ENCODE peak calls at places on chromosomes 7 and 10, in nine cellular contexts. D is amniotic stem cell, M is heart right ventricle, J is colonic mucosa, W is GM13977, A is glomerular endothelial cell, R is AG09319, X is Right ventricle myocardium superior, O is naive B cell. U is an unnamed sample.

GRCh38 chr10:24383681-24384106 is 174.8 kb downstream of the KIAA1217 start:
- DNase-seq in D (peak), M (peak), J (peak), W (peak), A (peak), R (peak), X (peak), O (no peak), U (peak)

GRCh38 chr10:47013469-47014169 is 102.4 kb downstream of the PTPN20 start:
- DNase-seq in D (no peak), M (no peak), J (no peak), W (no peak), A (no peak), R (no peak), X (no peak), O (no peak), U (peak)

GRCh38 chr10:93873427-93874115 is 20.2 kb upstream of the SLC35G1 start:
- DNase-seq in D (peak), M (no peak), J (no peak), W (no peak), A (no peak), R (peak), X (no peak), O (no peak), U (no peak)

GRCh38 chr7:22865607-22865970 is 42.9 kb upstream of the TOMM7 start:
- DNase-seq in D (no peak), M (no peak), J (no peak), W (no peak), A (no peak), R (no peak), X (no peak), O (no peak), U (no peak)

GRCh38 chr7:129689995-129690581 is 78.6 kb downstream of the NRF1 start:
- DNase-seq in D (no peak), M (no peak), J (no peak), W (no peak), A (no peak), R (no peak), X (no peak), O (no peak), U (no peak)

GRCh38 chr7:30403477-30403876 is 75.1 kb downstream of the NOD1 start:
- DNase-seq in D (no peak), M (no peak), J (peak), W (no peak), A (no peak), R (no peak), X (no peak), O (no peak), U (no peak)

GRCh38 chr10:10596256-10596655 is 421.4 kb upstream of the CELF2 start:
- DNase-seq in D (no peak), M (no peak), J (no peak), W (no peak), A (no peak), R (no peak), X (no peak), O (no peak), U (no peak)

GRCh38 chr7:134831862-134832261 is 52.4 kb downstream of the CALD1 start:
- DNase-seq in D (no peak), M (peak), J (no peak), W (no peak), A (no peak), R (no peak), X (peak), O (no peak), U (no peak)

GRCh38 chr10:8498881-8499280 is 444.4 kb downstream of the GATA3 start:
- DNase-seq in D (no peak), M (no peak), J (no peak), W (no peak), A (no peak), R (no peak), X (no peak), O (no peak), U (no peak)

GRCh38 chr7:115850774-115851173 is 179.8 kb downstream of the TFEC start:
- DNase-seq in D (no peak), M (no peak), J (no peak), W (no peak), A (no peak), R (no peak), X (no peak), O (no peak), U (no peak)

GRCh38 chr7:130900471-130901076 is 166.6 kb upstream of the KLF14 start:
- DNase-seq in D (no peak), M (no peak), J (no peak), W (no peak), A (no peak), R (no peak), X (no peak), O (no peak), U (no peak)

GRCh38 chr7:122750389-122750788 is 47.7 kb upstream of the RNF148 start:
- DNase-seq in D (no peak), M (no peak), J (no peak), W (no peak), A (no peak), R (no peak), X (no peak), O (no peak), U (no peak)

GRCh38 chr10:104216631-104217030 is 15.5 kb downstream of the CFAP43 start:
- DNase-seq in D (no peak), M (no peak), J (no peak), W (no peak), A (no peak), R (no peak), X (no peak), O (no peak), U (no peak)

GRCh38 chr10:64275774-64276173 is 754.6 kb downstream of the REEP3 start:
- DNase-seq in D (no peak), M (no peak), J (no peak), W (no peak), A (no peak), R (no peak), X (no peak), O (no peak), U (no peak)

GRCh38 chr7:43880596-43880995 is 11.3 kb upstream of the MRPS24 start:
- DNase-seq in D (peak), M (no peak), J (no peak), W (no peak), A (peak), R (no peak), X (no peak), O (no peak), U (no peak)

GRCh38 chr7:50266893-50267386 is 37.6 kb upstream of the IKZF1 start:
- DNase-seq in D (no peak), M (peak), J (peak), W (peak), A (no peak), R (no peak), X (peak), O (peak), U (no peak)

GRCh38 chr7:47188653-47189315 is 393.1 kb downstream of the TNS3 start:
- DNase-seq in D (no peak), M (no peak), J (no peak), W (no peak), A (no peak), R (no peak), X (no peak), O (no peak), U (no peak)

GRCh38 chr10:117217196-117217761 is 20.0 kb downstream of the KCNK18 start:
- DNase-seq in D (no peak), M (no peak), J (peak), W (peak), A (no peak), R (no peak), X (no peak), O (peak), U (no peak)

GRCh38 chr10:102283488-102283887 is 38.2 kb downstream of the GBF1 start:
- DNase-seq in D (no peak), M (no peak), J (no peak), W (no peak), A (no peak), R (no peak), X (no peak), O (no peak), U (no peak)

U was measured in coronary artery.